ENCODE peak calls at places on chromosomes 4 and X, in four cellular contexts. One of them, this sample, is unnamed.

GRCh38 chr4:125042031-125042430 is 272.7 kb upstream of the FAT4 start:
- DNase-seq in GM12878: no peak
- DNase-seq in K562: no peak
- DNase-seq in HepG2: no peak
- DNase-seq in this sample: no peak

GRCh38 chrX:129726307-129727111 is 12.3 kb upstream of the XPNPEP2 start:
- DNase-seq in GM12878: no peak
- DNase-seq in K562: peak; percentile 46
- DNase-seq in HepG2: peak; percentile 21
- DNase-seq in this sample: peak; percentile 63

GRCh38 chrX:77918568-77918967 is 8.1 kb downstream of the ATP7A start:
- DNase-seq in GM12878: no peak
- DNase-seq in K562: no peak
- DNase-seq in HepG2: no peak
- DNase-seq in this sample: no peak

GRCh38 chr4:8543623-8544022 is 36.6 kb upstream of the GPR78 start:
- DNase-seq in GM12878: no peak
- DNase-seq in K562: no peak
- DNase-seq in HepG2: no peak
- DNase-seq in this sample: no peak

GRCh38 chr4:7322166-7322991 is 112.4 kb downstream of the PSAPL1 start:
- DNase-seq in GM12878: no peak
- DNase-seq in K562: no peak
- DNase-seq in HepG2: no peak
- DNase-seq in this sample: no peak

GRCh38 chrX:131747173-131747572 is 203.3 kb downstream of the OR13H1 start:
- DNase-seq in GM12878: peak; percentile 98
- DNase-seq in K562: no peak
- DNase-seq in HepG2: no peak
- DNase-seq in this sample: peak; percentile 95

GRCh38 chr4:7279902-7280301 is 87.6 kb downstream of the SORCS2 start:
- DNase-seq in GM12878: no peak
- DNase-seq in K562: no peak
- DNase-seq in HepG2: no peak
- DNase-seq in this sample: no peak

GRCh38 chr4:772118-772517 is 53.8 kb downstream of the CPLX1 start:
- DNase-seq in GM12878: no peak
- DNase-seq in K562: no peak
- DNase-seq in HepG2: no peak
- DNase-seq in this sample: no peak

GRCh38 chr4:121822796-121823504 is 733 bp downstream of the CCNA2 start:
- DNase-seq in GM12878: no peak
- DNase-seq in K562: peak; percentile 58
- DNase-seq in HepG2: peak; percentile 64
- DNase-seq in this sample: peak; percentile 23

GRCh38 chr4:169059294-169060201 is 49.5 kb upstream of the CBR4 start:
- DNase-seq in GM12878: no peak
- DNase-seq in K562: no peak
- DNase-seq in HepG2: no peak
- DNase-seq in this sample: no peak

GRCh38 chr4:75729836-75730235 is 5.5 kb downstream of the USO1 start:
- DNase-seq in GM12878: no peak
- DNase-seq in K562: no peak
- DNase-seq in HepG2: no peak
- DNase-seq in this sample: no peak

GRCh38 chr4:828641-829271 is 2.8 kb upstream of the CPLX1 start:
- DNase-seq in GM12878: no peak
- DNase-seq in K562: no peak
- DNase-seq in HepG2: peak; percentile 49
- DNase-seq in this sample: peak; percentile 48

GRCh38 chr4:147640331-147640730 is 23.1 kb downstream of the TMEM184C start:
- DNase-seq in GM12878: no peak
- DNase-seq in K562: no peak
- DNase-seq in HepG2: no peak
- DNase-seq in this sample: no peak

GRCh38 chr4:112082954-112083586 is 62.2 kb upstream of the FAM241A start:
- DNase-seq in GM12878: no peak
- DNase-seq in K562: no peak
- DNase-seq in HepG2: peak; percentile 86
- DNase-seq in this sample: peak; percentile 90

GRCh38 chr4:123676550-123677229 is 280.1 kb downstream of the SPRY1 start:
- DNase-seq in GM12878: no peak
- DNase-seq in K562: no peak
- DNase-seq in HepG2: no peak
- DNase-seq in this sample: no peak

GRCh38 chrX:154829926-154830442 is 4.5 kb downstream of the SMIM9 start:
- DNase-seq in GM12878: no peak
- DNase-seq in K562: peak; percentile 20
- DNase-seq in HepG2: no peak
- DNase-seq in this sample: no peak

GRCh38 chr4:82988323-82988832 is 22.2 kb downstream of the LIN54 start:
- DNase-seq in GM12878: no peak
- DNase-seq in K562: no peak
- DNase-seq in HepG2: no peak
- DNase-seq in this sample: no peak

GRCh38 chrX:122910697-122911096 is 273.4 kb upstream of the GRIA3 start:
- DNase-seq in GM12878: no peak
- DNase-seq in K562: no peak
- DNase-seq in HepG2: no peak
- DNase-seq in this sample: no peak

GRCh38 chrX:102720237-102721168 is at the start of gene GPRASP3:
- DNase-seq in GM12878: no peak
- DNase-seq in K562: peak; percentile 58
- DNase-seq in HepG2: no peak
- DNase-seq in this sample: peak; percentile 78

GRCh38 chr4:106898621-106899230 is 137.4 kb downstream of the DKK2 start:
- DNase-seq in GM12878: no peak
- DNase-seq in K562: peak; percentile 39
- DNase-seq in HepG2: peak; percentile 32
- DNase-seq in this sample: peak; percentile 8

GRCh38 chrX:87702795-87703194 is 185.2 kb downstream of the KLHL4 start:
- DNase-seq in GM12878: no peak
- DNase-seq in K562: no peak
- DNase-seq in HepG2: no peak
- DNase-seq in this sample: no peak

GRCh38 chrX:23902419-23902818 is 5.3 kb downstream of the APOO start:
- DNase-seq in GM12878: no peak
- DNase-seq in K562: peak; percentile 11
- DNase-seq in HepG2: peak; percentile 50
- DNase-seq in this sample: peak; percentile 76

GRCh38 chr4:89072921-89073320 is 15.9 kb upstream of the FAM13A start:
- DNase-seq in GM12878: no peak
- DNase-seq in K562: no peak
- DNase-seq in HepG2: no peak
- DNase-seq in this sample: no peak

GRCh38 chrX:50941638-50942037 is 31.1 kb downstream of the BMP15 start:
- DNase-seq in GM12878: no peak
- DNase-seq in K562: no peak
- DNase-seq in HepG2: no peak
- DNase-seq in this sample: peak; percentile 0

GRCh38 chrX:15216280-15216679 is 53.6 kb downstream of the ASB9 start:
- DNase-seq in GM12878: no peak
- DNase-seq in K562: no peak
- DNase-seq in HepG2: no peak
- DNase-seq in this sample: no peak

GRCh38 chrX:150543230-150544155 is 24.9 kb upstream of the MTM1 start:
- DNase-seq in GM12878: peak; percentile 30
- DNase-seq in K562: no peak
- DNase-seq in HepG2: no peak
- DNase-seq in this sample: no peak

GRCh38 chr4:141002323-141002805 is 130.9 kb downstream of the RNF150 start:
- DNase-seq in GM12878: no peak
- DNase-seq in K562: no peak
- DNase-seq in HepG2: no peak
- DNase-seq in this sample: no peak

GRCh38 chr4:39085891-39086290 is 23.9 kb downstream of the KLHL5 start:
- DNase-seq in GM12878: no peak
- DNase-seq in K562: peak; percentile 11
- DNase-seq in HepG2: no peak
- DNase-seq in this sample: no peak

GRCh38 chr4:182807841-182808548 is 109.2 kb downstream of the DCTD start:
- DNase-seq in GM12878: no peak
- DNase-seq in K562: no peak
- DNase-seq in HepG2: no peak
- DNase-seq in this sample: no peak

GRCh38 chr4:151325320-151326246 is at the start of gene SH3D19:
- DNase-seq in GM12878: no peak
- DNase-seq in K562: no peak
- DNase-seq in HepG2: peak; percentile 99
- DNase-seq in this sample: peak; percentile 84

GRCh38 chrX:10110984-10111363 is 45.8 kb upstream of the CLCN4 start:
- DNase-seq in GM12878: peak; percentile 59
- DNase-seq in K562: no peak
- DNase-seq in HepG2: no peak
- DNase-seq in this sample: no peak

GRCh38 chrX:38754102-38754790 is 47.0 kb upstream of the MID1IP1 start:
- DNase-seq in GM12878: peak; percentile 31
- DNase-seq in K562: peak; percentile 39
- DNase-seq in HepG2: peak; percentile 19
- DNase-seq in this sample: peak; percentile 64

GRCh38 chr4:40323866-40324265 is 11.3 kb upstream of the CHRNA9 start:
- DNase-seq in GM12878: no peak
- DNase-seq in K562: peak; percentile 17
- DNase-seq in HepG2: no peak
- DNase-seq in this sample: no peak

GRCh38 chrX:53288173-53288572 is 6.8 kb upstream of the IQSEC2 start:
- DNase-seq in GM12878: no peak
- DNase-seq in K562: peak; percentile 65
- DNase-seq in HepG2: no peak
- DNase-seq in this sample: no peak

DNA sequence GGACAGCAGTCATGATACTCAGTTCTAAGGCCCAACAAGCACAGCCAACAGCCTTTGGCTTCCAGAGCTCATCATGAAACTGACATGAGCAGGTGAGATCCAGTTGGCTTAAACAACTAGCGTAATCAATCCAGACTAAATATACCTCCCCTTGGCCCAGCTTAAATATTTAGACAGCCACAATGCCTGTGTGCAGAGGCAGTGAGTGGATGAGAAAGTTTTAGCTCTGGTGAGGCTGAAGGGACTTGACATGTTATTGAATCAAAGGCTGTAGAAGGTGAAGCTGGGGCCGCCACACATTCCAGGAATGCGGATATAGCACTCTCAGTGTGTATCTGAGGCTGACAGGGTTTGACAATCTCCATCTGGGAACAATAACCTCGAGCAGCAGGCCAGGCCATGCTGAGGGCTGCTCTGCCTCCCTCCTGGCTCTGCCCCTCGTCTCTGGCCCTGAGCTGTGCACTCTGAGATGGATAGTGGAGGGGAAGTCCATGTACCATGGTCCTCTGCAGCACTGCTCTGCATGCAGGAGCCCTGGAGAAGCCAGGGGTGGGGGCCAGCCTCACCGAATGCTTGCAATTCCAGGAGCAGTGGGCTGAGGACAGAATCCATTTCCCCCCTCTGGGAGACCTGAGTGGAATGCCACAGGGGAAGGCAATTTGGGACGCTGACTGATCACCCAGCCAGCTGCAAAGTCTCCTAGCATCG is 37.4 kb upstream of the RASL11B start:
- DNase-seq in GM12878: no peak
- DNase-seq in K562: no peak
- DNase-seq in HepG2: peak; percentile 67
- DNase-seq in this sample: no peak
- TF ChIP-seq SMC3 in GM12878: no peak
- TF ChIP-seq SMC3 in K562: no peak
- TF ChIP-seq SMC3 in HepG2: no peak
- TF ChIP-seq SMC3 in this sample: no peak

DNA sequence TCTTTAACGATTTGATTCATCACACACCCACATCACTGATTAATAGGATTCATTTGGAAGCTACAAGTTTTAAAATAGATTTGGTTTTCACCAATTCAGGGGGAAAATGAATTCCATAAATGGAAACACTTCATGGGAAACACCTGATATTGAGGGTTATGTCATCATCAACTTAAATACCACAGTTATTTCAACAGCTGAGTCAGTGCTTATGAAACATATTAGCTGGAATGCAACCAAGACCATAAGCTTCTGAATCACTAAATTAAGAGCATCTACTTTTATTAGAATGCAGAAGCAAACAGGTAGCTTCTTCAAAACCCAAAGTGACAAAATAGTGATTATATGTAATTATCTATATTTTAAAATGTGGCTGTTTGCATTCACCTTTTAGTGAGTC is 207.8 kb upstream of the DCAF8L1 start:
- DNase-seq in GM12878: no peak
- DNase-seq in K562: no peak
- DNase-seq in HepG2: no peak
- DNase-seq in this sample: peak; percentile 26
- TF ChIP-seq ESRRA in GM12878: no peak
- TF ChIP-seq ESRRA in K562: no peak
- TF ChIP-seq ESRRA in HepG2: no peak
- TF ChIP-seq ESRRA in this sample: no peak

DNA sequence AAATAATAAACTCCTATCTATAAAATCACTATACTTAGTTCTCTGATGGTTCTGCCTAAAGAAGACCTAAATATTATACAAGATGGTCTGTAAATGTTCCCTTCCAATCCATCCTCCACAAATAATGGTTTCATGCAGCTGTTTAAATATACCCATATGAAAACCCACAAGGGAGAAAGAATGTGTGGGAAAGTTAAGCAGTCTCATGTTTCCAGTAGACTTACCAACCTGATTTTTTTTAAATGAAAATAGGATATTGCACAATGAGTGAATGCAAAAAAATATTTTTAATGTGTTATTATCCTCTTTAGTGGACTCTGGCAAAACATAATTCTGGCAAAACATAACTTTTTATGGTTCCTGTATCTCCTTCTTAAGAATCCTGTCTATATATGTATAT is 23.3 kb downstream of the CAMK2D start:
- DNase-seq in GM12878: no peak
- DNase-seq in K562: no peak
- DNase-seq in HepG2: no peak
- DNase-seq in this sample: no peak
- TF ChIP-seq SMC3 in GM12878: no peak
- TF ChIP-seq SMC3 in K562: no peak
- TF ChIP-seq SMC3 in HepG2: no peak
- TF ChIP-seq SMC3 in this sample: no peak

DNA sequence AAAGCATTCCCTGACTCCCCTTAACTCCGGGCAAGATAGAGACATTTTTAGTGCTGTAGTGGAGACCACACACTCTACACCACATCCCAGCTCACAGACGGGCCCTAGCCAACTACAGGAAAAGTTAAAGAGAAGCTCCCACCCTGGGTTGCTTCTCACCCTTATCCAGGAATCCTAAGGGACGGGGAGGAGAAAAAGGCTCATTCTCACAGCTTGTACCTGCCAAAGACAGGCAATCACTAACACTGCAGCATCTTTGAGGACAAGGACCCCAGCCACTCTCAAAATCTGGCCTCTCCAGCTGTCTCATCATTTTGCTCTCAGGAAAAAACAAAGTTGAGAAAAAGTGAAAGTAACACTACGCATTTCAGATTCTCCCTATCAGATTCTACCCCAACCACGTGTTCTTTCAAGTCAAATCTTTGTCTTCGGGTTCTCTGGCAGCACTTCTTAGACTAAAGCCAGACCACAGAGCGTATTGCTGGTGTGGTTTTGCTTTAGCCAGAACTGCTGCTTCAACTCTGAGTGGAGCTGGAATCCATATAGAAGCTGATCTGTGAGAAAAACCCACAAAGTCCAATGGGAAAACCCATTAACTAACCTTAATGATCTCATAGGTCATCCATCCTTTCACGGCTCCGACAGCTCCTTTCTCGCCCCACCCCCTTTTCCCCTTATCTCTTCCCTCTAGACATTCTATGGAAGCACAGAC is 605.9 kb upstream of the DIPK2B start:
- DNase-seq in GM12878: peak; percentile 5
- DNase-seq in K562: no peak
- DNase-seq in HepG2: no peak
- DNase-seq in this sample: peak; percentile 31
- TF ChIP-seq ESRRA in GM12878: no peak
- TF ChIP-seq ESRRA in K562: no peak
- TF ChIP-seq ESRRA in HepG2: no peak
- TF ChIP-seq ESRRA in this sample: no peak